ENCODE peak calls at places on chromosomes 1 and 21, in seven cellular contexts. Y is tibial artery, S is transverse colon, N is pancreas, M is left ventricle myocardium inferior, U is lower lobe of right lung, H is tibial nerve. L is an unnamed sample. For H3K4me1, the result is how much of the 10 kb centered on the place peaks cover.

GRCh38 chr1:119964673-119965363 is 68.5 kb upstream of the ADAM30 start:
- DNase-seq in H (no peak), S (no peak), N (no peak), U (no peak), Y (no peak), M (no peak), L (no peak)

GRCh38 chr1:153617677-153618076 is 1.6 kb upstream of the S100A14 start:
- DNase-seq in N (peak), Y (no peak), H (peak), U (no peak), S (peak), M (no peak), L (peak)

GRCh38 chr1:245666412-245666811 is 511.6 kb downstream of the KIF26B start:
- DNase-seq in N (no peak), M (no peak), H (no peak), S (no peak), Y (no peak), U (no peak), L (no peak)

GRCh38 chr1:216535059-216535458 is 111.8 kb upstream of the USH2A start:
- DNase-seq in H (no peak), M (no peak), S (no peak), U (no peak), Y (no peak), N (no peak), L (no peak)

GRCh38 chr1:30781906-30782305 is 24.3 kb upstream of the LAPTM5 start:
- DNase-seq in S (no peak), M (no peak), H (no peak), N (no peak), Y (no peak), U (no peak), L (no peak)

GRCh38 chr1:58442114-58442513 is 104.4 kb downstream of the OMA1 start:
- DNase-seq in Y (no peak), U (no peak), N (no peak), H (no peak), M (no peak), S (no peak), L (no peak)

GRCh38 chr1:20962576-20963258 is 175.6 kb upstream of the HP1BP3 start:
- DNase-seq in M (no peak), S (no peak), Y (no peak), H (no peak), N (no peak), U (no peak), L (no peak)

GRCh38 chr1:91876040-91876470 is 9.9 kb downstream of the TGFBR3 start:
- DNase-seq in M (no peak), S (no peak), U (no peak), Y (no peak), H (no peak), N (no peak), L (no peak)

GRCh38 chr1:216847385-216848036 is 124.3 kb upstream of the ESRRG start:
- DNase-seq in N (no peak), Y (no peak), H (no peak), U (no peak), M (no peak), S (no peak), L (no peak)

GRCh38 chr1:93756656-93757055 is 75.0 kb upstream of the BCAR3 start:
- DNase-seq in M (no peak), U (no peak), Y (no peak), H (no peak), S (no peak), N (no peak), L (no peak)

GRCh38 chr1:160163612-160164011 is 12.2 kb downstream of the ATP1A4 start:
- DNase-seq in U (no peak), H (no peak), N (no peak), S (no peak), Y (no peak), M (no peak), L (no peak)

GRCh38 chr1:35377553-35377952 is 109.0 kb downstream of the ZMYM4 start:
- DNase-seq in N (no peak), M (no peak), S (no peak), Y (no peak), U (no peak), H (no peak), L (no peak)

GRCh38 chr1:244461254-244462071 is at the start of gene CATSPERE:
- DNase-seq in U (peak), S (peak), N (peak), Y (peak), M (peak), H (peak), L (peak)

GRCh38 chr1:228783415-228784045 is 48.3 kb downstream of the RHOU start:
- DNase-seq in S (no peak), H (no peak), M (no peak), N (no peak), Y (no peak), U (no peak), L (no peak)

GRCh38 chr1:230382060-230382491 is 44.1 kb downstream of the PGBD5 start:
- DNase-seq in S (no peak), M (no peak), U (peak), N (no peak), H (no peak), Y (no peak), L (no peak)

GRCh38 chr1:9689011-9689706 is 37.6 kb downstream of the PIK3CD start:
- DNase-seq in N (peak), H (peak), S (peak), M (peak), Y (peak), U (peak), L (peak)

GRCh38 chr1:76336951-76337371 is 262.4 kb downstream of the ST6GALNAC3 start:
- DNase-seq in M (peak), N (no peak), Y (no peak), H (peak), U (peak), S (peak), L (peak)

GRCh38 chr1:58858344-58858673 is 74.5 kb upstream of the JUN start:
- DNase-seq in H (no peak), N (no peak), Y (no peak), S (no peak), M (no peak), U (no peak), L (no peak)

GRCh38 chr1:160405331-160405877 is 5.0 kb downstream of the VANGL2 start:
- DNase-seq in U (no peak), Y (no peak), N (no peak), H (no peak), S (no peak), M (no peak), L (peak)

GRCh38 chr1:79775402-79775801 is 768.9 kb upstream of the ADGRL4 start:
- DNase-seq in N (no peak), H (no peak), S (no peak), M (no peak), Y (no peak), U (no peak), L (no peak)

GRCh38 chr21:38351961-38352521 is 95.2 kb downstream of the KCNJ15 start:
- DNase-seq in N (no peak), S (no peak), U (no peak), H (no peak), M (no peak), Y (no peak), L (no peak)

GRCh38 chr1:218739426-218739825 is 394.3 kb downstream of the TGFB2 start:
- DNase-seq in H (peak), Y (peak), U (no peak), M (peak), S (peak), N (no peak), L (peak)

GRCh38 chr1:169681094-169681493 is 30.3 kb downstream of the SELL start:
- DNase-seq in Y (no peak), S (no peak), H (no peak), M (no peak), U (no peak), N (no peak), L (no peak)

GRCh38 chr1:15414450-15414823 is 4.7 kb downstream of the EFHD2 start:
- DNase-seq in N (no peak), S (no peak), U (no peak), Y (no peak), H (no peak), M (no peak), L (no peak)

GRCh38 chr1:152034654-152035405 is 2.0 kb downstream of the S100A11 start:
- DNase-seq in U (no peak), Y (no peak), S (peak), N (no peak), M (no peak), H (no peak), L (peak)

GRCh38 chr1:19705464-19705863 is 40.8 kb downstream of the HTR6 start:
- DNase-seq in Y (no peak), H (no peak), S (no peak), M (no peak), N (no peak), U (no peak), L (no peak)
- H3K4me1 ChIP-seq in Y (under half), H (under half), S (under half), M (under half), N (under half), U (under half), L (under half)

GRCh38 chr1:99083338-99083737 is 78.7 kb upstream of the PLPPR5 start:
- DNase-seq in U (no peak), N (no peak), S (no peak), H (no peak), Y (no peak), M (no peak), L (no peak)
- H3K27ac ChIP-seq in U (no peak), N (no peak), S (no peak), H (no peak), Y (no peak), M (no peak), L (no peak)

DNA sequence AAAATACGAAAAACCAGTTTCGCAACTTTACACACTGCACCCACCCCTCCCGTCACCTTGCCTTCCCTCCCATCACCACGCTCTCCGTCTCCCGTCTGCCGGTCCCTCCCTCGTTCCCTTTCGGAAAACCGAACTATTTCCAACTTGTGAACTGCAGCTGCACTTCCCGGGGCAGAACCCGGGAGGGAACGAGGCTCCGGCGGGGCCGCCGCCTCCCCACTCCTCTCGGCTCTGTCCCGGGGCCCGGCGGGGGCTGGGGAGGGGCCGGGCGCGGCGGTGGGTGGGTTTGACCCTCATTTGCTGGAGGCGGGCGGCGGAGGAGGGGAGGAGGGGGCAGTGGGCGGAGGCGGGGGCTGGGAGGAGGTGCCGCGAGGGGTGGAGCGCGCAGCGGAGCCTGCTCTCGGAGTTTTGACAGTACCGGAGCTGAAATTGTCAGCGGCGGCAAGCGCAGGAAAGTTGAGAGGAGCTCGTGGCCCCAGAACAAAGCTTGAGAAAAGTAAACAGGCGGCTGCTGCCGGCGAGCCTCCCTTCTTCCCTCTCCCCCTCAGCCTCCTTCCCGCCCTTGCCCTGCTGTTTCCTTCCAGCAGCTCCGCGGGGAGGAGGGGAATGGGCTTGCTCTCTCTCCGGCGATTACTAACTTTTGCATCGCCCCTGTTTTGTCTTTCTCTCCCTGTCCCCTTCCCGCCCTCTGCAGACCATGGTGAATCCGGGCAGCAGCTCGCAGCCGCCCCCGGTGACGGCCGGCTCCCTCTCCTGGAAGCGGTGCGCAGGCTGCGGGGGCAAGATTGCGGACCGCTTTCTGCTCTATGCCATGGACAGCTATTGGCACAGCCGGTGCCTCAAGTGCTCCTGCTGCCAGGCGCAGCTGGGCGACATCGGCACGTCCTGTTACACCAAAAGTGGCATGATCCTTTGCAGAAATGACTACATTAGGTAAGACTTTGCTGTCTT is 2.9 kb downstream of the LMO4 start:
- DNase-seq in M (peak), U (peak), N (peak), H (peak), Y (peak), S (peak), L (peak)
- H3K4me1 ChIP-seq in M (half or more), U (under half), N (under half), H (under half), Y (under half), S (under half), L (under half)

DNA sequence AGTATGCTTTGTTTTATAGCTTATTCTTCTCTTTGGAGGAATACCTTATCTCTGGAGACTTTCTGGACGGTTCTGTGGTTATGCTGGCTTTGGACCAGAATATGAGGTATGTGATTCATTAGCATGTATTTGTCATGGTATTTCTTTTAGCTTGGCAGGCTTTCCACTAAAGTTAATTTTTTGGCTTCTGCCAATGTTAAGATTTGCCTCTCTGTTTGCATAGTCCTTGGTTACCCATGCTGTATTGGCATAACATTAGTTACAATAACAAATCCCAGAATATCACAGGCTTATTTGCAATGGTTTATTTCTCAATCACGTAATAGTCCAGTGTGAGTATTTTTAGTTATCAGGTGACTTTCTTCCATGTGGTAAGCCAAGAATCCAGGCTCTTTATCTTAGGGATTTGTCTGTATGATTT is 9.7 kb downstream of the ZMPSTE24 start:
- DNase-seq in N (no peak), Y (no peak), M (no peak), H (no peak), S (no peak), U (no peak), L (no peak)
- H3K27ac ChIP-seq in N (peak), Y (peak), M (peak), H (no peak), S (peak), U (peak), L (no peak)

GRCh38 chr1:24484208-24484607 is 18.4 kb upstream of the RCAN3 start:
- DNase-seq in S (no peak), N (no peak), U (no peak), M (no peak), Y (no peak), H (no peak), L (no peak)
- H3K4me1 ChIP-seq in S (under half), N (under half), U (under half), M (under half), Y (under half), H (under half), L (under half)

L was measured in colonic mucosa.